ENCODE peak calls at places on chromosomes 7 and 10, in nine cellular contexts. One of them, this sample, is unnamed.

GRCh38 chr10:66307826-66308225 is 618.0 kb upstream of the LRRTM3 start:
- DNase-seq in fibroblast of the aortic adventitia: no peak
- DNase-seq in suprapubic skin: no peak
- DNase-seq in cardiac fibroblast: peak
- DNase-seq in activated CD8-positive, alpha-beta T cell treated with anti-CD3 and anti-CD28 coated beads for 36 hours: no peak
- DNase-seq in chondrocyte: no peak
- DNase-seq in RWPE1: no peak
- DNase-seq in HFFc6: no peak
- DNase-seq in GM06990: no peak
- DNase-seq in this sample: no peak

GRCh38 chr10:119095648-119096047 is 8.3 kb upstream of the DENND10 start:
- DNase-seq in fibroblast of the aortic adventitia: no peak
- DNase-seq in suprapubic skin: no peak
- DNase-seq in cardiac fibroblast: no peak
- DNase-seq in activated CD8-positive, alpha-beta T cell treated with anti-CD3 and anti-CD28 coated beads for 36 hours: no peak
- DNase-seq in chondrocyte: no peak
- DNase-seq in RWPE1: no peak
- DNase-seq in HFFc6: no peak
- DNase-seq in GM06990: no peak
- DNase-seq in this sample: no peak

GRCh38 chr10:117544729-117545140 is 2.2 kb downstream of the EMX2 start:
- DNase-seq in fibroblast of the aortic adventitia: no peak
- DNase-seq in suprapubic skin: peak
- DNase-seq in cardiac fibroblast: no peak
- DNase-seq in activated CD8-positive, alpha-beta T cell treated with anti-CD3 and anti-CD28 coated beads for 36 hours: no peak
- DNase-seq in chondrocyte: no peak
- DNase-seq in RWPE1: no peak
- DNase-seq in HFFc6: no peak
- DNase-seq in GM06990: no peak
- DNase-seq in this sample: peak

GRCh38 chr10:1061930-1062769 is 6.0 kb downstream of the WDR37 start:
- DNase-seq in fibroblast of the aortic adventitia: peak
- DNase-seq in suprapubic skin: no peak
- DNase-seq in cardiac fibroblast: peak
- DNase-seq in activated CD8-positive, alpha-beta T cell treated with anti-CD3 and anti-CD28 coated beads for 36 hours: no peak
- DNase-seq in chondrocyte: no peak
- DNase-seq in RWPE1: no peak
- DNase-seq in HFFc6: peak
- DNase-seq in GM06990: no peak
- DNase-seq in this sample: no peak

GRCh38 chr10:14016011-14016536 is 314.6 kb downstream of the FRMD4A start:
- DNase-seq in fibroblast of the aortic adventitia: peak
- DNase-seq in suprapubic skin: no peak
- DNase-seq in cardiac fibroblast: peak
- DNase-seq in activated CD8-positive, alpha-beta T cell treated with anti-CD3 and anti-CD28 coated beads for 36 hours: no peak
- DNase-seq in chondrocyte: no peak
- DNase-seq in RWPE1: no peak
- DNase-seq in HFFc6: no peak
- DNase-seq in GM06990: no peak
- DNase-seq in this sample: no peak

GRCh38 chr10:95475827-95476481 is 85.2 kb downstream of the SORBS1 start:
- DNase-seq in fibroblast of the aortic adventitia: no peak
- DNase-seq in suprapubic skin: no peak
- DNase-seq in cardiac fibroblast: no peak
- DNase-seq in activated CD8-positive, alpha-beta T cell treated with anti-CD3 and anti-CD28 coated beads for 36 hours: no peak
- DNase-seq in chondrocyte: no peak
- DNase-seq in RWPE1: no peak
- DNase-seq in HFFc6: no peak
- DNase-seq in GM06990: no peak
- DNase-seq in this sample: no peak

GRCh38 chr7:111090834-111091233 is at the start of gene LRRN3:
- DNase-seq in fibroblast of the aortic adventitia: peak
- DNase-seq in suprapubic skin: no peak
- DNase-seq in cardiac fibroblast: peak
- DNase-seq in activated CD8-positive, alpha-beta T cell treated with anti-CD3 and anti-CD28 coated beads for 36 hours: peak
- DNase-seq in chondrocyte: no peak
- DNase-seq in RWPE1: no peak
- DNase-seq in HFFc6: peak
- DNase-seq in GM06990: no peak
- DNase-seq in this sample: peak

GRCh38 chr7:2604608-2605174 is 27.1 kb upstream of the TTYH3 start:
- DNase-seq in fibroblast of the aortic adventitia: no peak
- DNase-seq in suprapubic skin: no peak
- DNase-seq in cardiac fibroblast: no peak
- DNase-seq in activated CD8-positive, alpha-beta T cell treated with anti-CD3 and anti-CD28 coated beads for 36 hours: no peak
- DNase-seq in chondrocyte: no peak
- DNase-seq in RWPE1: no peak
- DNase-seq in HFFc6: no peak
- DNase-seq in GM06990: no peak
- DNase-seq in this sample: no peak

GRCh38 chr10:31799181-31799580 is 129.4 kb downstream of the ARHGAP12 start:
- DNase-seq in fibroblast of the aortic adventitia: no peak
- DNase-seq in suprapubic skin: no peak
- DNase-seq in cardiac fibroblast: no peak
- DNase-seq in activated CD8-positive, alpha-beta T cell treated with anti-CD3 and anti-CD28 coated beads for 36 hours: no peak
- DNase-seq in chondrocyte: no peak
- DNase-seq in RWPE1: no peak
- DNase-seq in HFFc6: no peak
- DNase-seq in GM06990: no peak
- DNase-seq in this sample: no peak

GRCh38 chr7:156014808-156015207 is 202.5 kb upstream of the SHH start:
- DNase-seq in fibroblast of the aortic adventitia: no peak
- DNase-seq in suprapubic skin: no peak
- DNase-seq in cardiac fibroblast: no peak
- DNase-seq in activated CD8-positive, alpha-beta T cell treated with anti-CD3 and anti-CD28 coated beads for 36 hours: no peak
- DNase-seq in chondrocyte: no peak
- DNase-seq in RWPE1: no peak
- DNase-seq in HFFc6: no peak
- DNase-seq in GM06990: no peak
- DNase-seq in this sample: no peak

GRCh38 chr10:43803816-43804215 is 155.1 kb upstream of the ZNF32 start:
- DNase-seq in fibroblast of the aortic adventitia: no peak
- DNase-seq in suprapubic skin: no peak
- DNase-seq in cardiac fibroblast: no peak
- DNase-seq in activated CD8-positive, alpha-beta T cell treated with anti-CD3 and anti-CD28 coated beads for 36 hours: no peak
- DNase-seq in chondrocyte: no peak
- DNase-seq in RWPE1: no peak
- DNase-seq in HFFc6: no peak
- DNase-seq in GM06990: no peak
- DNase-seq in this sample: peak

GRCh38 chr7:32890553-32891045 is 961 bp downstream of the KBTBD2 start:
- DNase-seq in fibroblast of the aortic adventitia: peak
- DNase-seq in suprapubic skin: no peak
- DNase-seq in cardiac fibroblast: peak
- DNase-seq in activated CD8-positive, alpha-beta T cell treated with anti-CD3 and anti-CD28 coated beads for 36 hours: peak
- DNase-seq in chondrocyte: no peak
- DNase-seq in RWPE1: peak
- DNase-seq in HFFc6: peak
- DNase-seq in GM06990: peak
- DNase-seq in this sample: peak

GRCh38 chr7:74479961-74480829 is 26.5 kb downstream of the GTF2IRD1 start:
- DNase-seq in fibroblast of the aortic adventitia: peak
- DNase-seq in suprapubic skin: peak
- DNase-seq in cardiac fibroblast: peak
- DNase-seq in activated CD8-positive, alpha-beta T cell treated with anti-CD3 and anti-CD28 coated beads for 36 hours: peak
- DNase-seq in chondrocyte: peak
- DNase-seq in RWPE1: peak
- DNase-seq in HFFc6: peak
- DNase-seq in GM06990: no peak
- DNase-seq in this sample: peak

GRCh38 chr7:17405786-17406185 is 107.3 kb downstream of the AHR start:
- DNase-seq in fibroblast of the aortic adventitia: peak
- DNase-seq in suprapubic skin: no peak
- DNase-seq in cardiac fibroblast: peak
- DNase-seq in activated CD8-positive, alpha-beta T cell treated with anti-CD3 and anti-CD28 coated beads for 36 hours: no peak
- DNase-seq in chondrocyte: no peak
- DNase-seq in RWPE1: peak
- DNase-seq in HFFc6: peak
- DNase-seq in GM06990: no peak
- DNase-seq in this sample: no peak

GRCh38 chr10:1199897-1200721 is 143.9 kb downstream of the WDR37 start:
- DNase-seq in fibroblast of the aortic adventitia: no peak
- DNase-seq in suprapubic skin: peak
- DNase-seq in cardiac fibroblast: no peak
- DNase-seq in activated CD8-positive, alpha-beta T cell treated with anti-CD3 and anti-CD28 coated beads for 36 hours: no peak
- DNase-seq in chondrocyte: no peak
- DNase-seq in RWPE1: no peak
- DNase-seq in HFFc6: no peak
- DNase-seq in GM06990: no peak
- DNase-seq in this sample: no peak

GRCh38 chr7:128104109-128104742 is 73.0 kb upstream of the LRRC4 start:
- DNase-seq in fibroblast of the aortic adventitia: peak
- DNase-seq in suprapubic skin: no peak
- DNase-seq in cardiac fibroblast: peak
- DNase-seq in activated CD8-positive, alpha-beta T cell treated with anti-CD3 and anti-CD28 coated beads for 36 hours: peak
- DNase-seq in chondrocyte: peak
- DNase-seq in RWPE1: no peak
- DNase-seq in HFFc6: no peak
- DNase-seq in GM06990: peak
- DNase-seq in this sample: peak

GRCh38 chr10:27535312-27535711 is 31.2 kb downstream of the RAB18 start:
- DNase-seq in fibroblast of the aortic adventitia: no peak
- DNase-seq in suprapubic skin: no peak
- DNase-seq in cardiac fibroblast: no peak
- DNase-seq in activated CD8-positive, alpha-beta T cell treated with anti-CD3 and anti-CD28 coated beads for 36 hours: no peak
- DNase-seq in chondrocyte: no peak
- DNase-seq in RWPE1: no peak
- DNase-seq in HFFc6: no peak
- DNase-seq in GM06990: no peak
- DNase-seq in this sample: no peak

DNA sequence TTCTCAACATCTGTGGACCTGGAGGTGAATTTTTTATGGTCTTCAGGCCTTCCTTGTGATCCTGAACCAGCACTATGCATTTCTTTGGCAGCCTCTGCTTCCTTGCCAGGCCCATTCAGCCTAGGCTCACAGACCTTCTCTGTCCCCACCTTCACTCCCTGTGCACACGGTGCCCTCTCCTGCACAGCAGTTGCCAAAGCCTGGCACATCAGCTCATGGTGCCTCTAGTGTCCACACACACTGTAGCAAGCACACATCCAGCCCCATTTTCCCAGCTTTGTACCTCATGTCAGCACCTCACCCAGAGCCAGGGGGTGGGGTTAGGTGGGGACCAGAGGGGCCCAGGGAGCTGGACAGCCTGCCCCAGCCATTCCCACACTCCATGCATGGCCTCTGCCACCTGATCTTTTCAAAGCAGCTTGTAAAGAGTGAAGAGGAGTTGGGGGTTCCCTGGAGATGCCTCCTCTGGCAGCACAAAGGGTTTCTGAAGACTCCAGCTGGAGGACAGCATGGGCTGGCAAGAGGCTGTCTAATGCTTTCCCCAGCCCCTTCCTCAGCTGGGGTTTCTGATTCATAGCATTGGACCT is 57.9 kb upstream of the TMEM72 start:
- DNase-seq in fibroblast of the aortic adventitia: peak
- DNase-seq in suprapubic skin: no peak
- DNase-seq in cardiac fibroblast: peak
- DNase-seq in activated CD8-positive, alpha-beta T cell treated with anti-CD3 and anti-CD28 coated beads for 36 hours: no peak
- DNase-seq in chondrocyte: no peak
- DNase-seq in RWPE1: no peak
- DNase-seq in HFFc6: peak
- DNase-seq in GM06990: no peak
- DNase-seq in this sample: no peak
- TF ChIP-seq CTCF in fibroblast of the aortic adventitia: peak
- TF ChIP-seq CTCF in suprapubic skin: no peak
- TF ChIP-seq CTCF in cardiac fibroblast: peak
- TF ChIP-seq CTCF in activated CD8-positive, alpha-beta T cell treated with anti-CD3 and anti-CD28 coated beads for 36 hours: no peak
- TF ChIP-seq CTCF in chondrocyte: peak
- TF ChIP-seq CTCF in RWPE1: no peak
- TF ChIP-seq CTCF in HFFc6: peak
- TF ChIP-seq CTCF in GM06990: peak
- TF ChIP-seq CTCF in this sample: no peak

GRCh38 chr7:36155811-36156361 is 2.8 kb downstream of the EEPD1 start:
- DNase-seq in fibroblast of the aortic adventitia: no peak
- DNase-seq in suprapubic skin: no peak
- DNase-seq in cardiac fibroblast: no peak
- DNase-seq in activated CD8-positive, alpha-beta T cell treated with anti-CD3 and anti-CD28 coated beads for 36 hours: no peak
- DNase-seq in chondrocyte: no peak
- DNase-seq in RWPE1: no peak
- DNase-seq in HFFc6: no peak
- DNase-seq in GM06990: no peak
- DNase-seq in this sample: peak
- TF ChIP-seq CTCF in fibroblast of the aortic adventitia: no peak
- TF ChIP-seq CTCF in suprapubic skin: no peak
- TF ChIP-seq CTCF in cardiac fibroblast: no peak
- TF ChIP-seq CTCF in activated CD8-positive, alpha-beta T cell treated with anti-CD3 and anti-CD28 coated beads for 36 hours: no peak
- TF ChIP-seq CTCF in chondrocyte: no peak
- TF ChIP-seq CTCF in RWPE1: no peak
- TF ChIP-seq CTCF in HFFc6: no peak
- TF ChIP-seq CTCF in GM06990: no peak
- TF ChIP-seq CTCF in this sample: no peak

DNA sequence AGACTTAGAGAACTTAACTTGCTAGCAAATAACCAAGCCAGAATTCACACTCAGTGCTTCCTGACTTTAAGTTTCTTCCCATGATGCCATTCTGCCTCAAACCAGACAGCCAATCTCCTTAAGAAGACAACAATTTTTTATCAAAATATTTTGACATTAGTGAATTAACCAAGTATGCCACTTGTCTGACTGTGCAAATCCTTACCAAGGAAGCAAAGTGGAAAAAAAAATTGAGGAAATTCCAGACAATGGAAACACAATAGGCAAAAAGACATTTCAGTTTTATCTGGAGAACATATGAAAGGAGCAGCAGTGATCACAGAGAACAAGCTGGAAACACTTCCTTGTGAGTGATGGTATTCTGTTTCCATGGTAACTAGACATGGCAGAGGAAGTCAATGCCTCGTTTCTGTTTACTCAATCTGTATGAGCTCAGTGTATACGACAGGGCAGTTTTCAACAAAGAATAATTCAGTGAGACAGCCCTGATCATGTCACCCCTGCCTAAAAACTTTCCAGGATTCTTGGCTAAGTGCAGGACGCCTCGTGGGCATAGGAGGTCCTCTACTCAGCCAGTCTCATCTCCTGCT is 114.2 kb downstream of the DYNC1I1 start:
- DNase-seq in fibroblast of the aortic adventitia: no peak
- DNase-seq in suprapubic skin: no peak
- DNase-seq in cardiac fibroblast: peak
- DNase-seq in activated CD8-positive, alpha-beta T cell treated with anti-CD3 and anti-CD28 coated beads for 36 hours: no peak
- DNase-seq in chondrocyte: no peak
- DNase-seq in RWPE1: no peak
- DNase-seq in HFFc6: no peak
- DNase-seq in GM06990: no peak
- DNase-seq in this sample: no peak
- TF ChIP-seq CTCF in fibroblast of the aortic adventitia: no peak
- TF ChIP-seq CTCF in suprapubic skin: no peak
- TF ChIP-seq CTCF in cardiac fibroblast: no peak
- TF ChIP-seq CTCF in activated CD8-positive, alpha-beta T cell treated with anti-CD3 and anti-CD28 coated beads for 36 hours: no peak
- TF ChIP-seq CTCF in chondrocyte: no peak
- TF ChIP-seq CTCF in RWPE1: no peak
- TF ChIP-seq CTCF in HFFc6: no peak
- TF ChIP-seq CTCF in GM06990: no peak
- TF ChIP-seq CTCF in this sample: no peak

DNA sequence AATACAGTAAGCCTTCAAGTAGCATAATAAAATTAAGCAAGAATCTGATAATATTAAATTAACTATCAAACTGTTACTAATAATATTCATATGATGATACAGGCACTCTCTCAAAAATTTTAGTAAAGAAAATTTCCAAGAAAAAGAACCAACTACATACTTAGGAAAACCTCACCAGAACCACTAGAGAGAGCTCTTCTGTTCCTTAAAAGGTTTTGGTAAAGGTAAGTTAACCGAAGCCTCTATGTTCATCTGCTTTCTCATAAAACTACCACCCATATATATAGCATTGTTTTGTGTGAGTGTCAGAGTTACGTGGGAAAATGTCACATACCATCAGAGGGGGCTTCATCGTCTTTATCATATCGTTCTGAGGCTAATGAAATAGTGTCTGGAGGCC is 20.7 kb downstream of the SKAP2 start:
- DNase-seq in fibroblast of the aortic adventitia: peak
- DNase-seq in suprapubic skin: no peak
- DNase-seq in cardiac fibroblast: peak
- DNase-seq in activated CD8-positive, alpha-beta T cell treated with anti-CD3 and anti-CD28 coated beads for 36 hours: no peak
- DNase-seq in chondrocyte: no peak
- DNase-seq in RWPE1: no peak
- DNase-seq in HFFc6: no peak
- DNase-seq in GM06990: no peak
- DNase-seq in this sample: no peak
- TF ChIP-seq CTCF in fibroblast of the aortic adventitia: no peak
- TF ChIP-seq CTCF in suprapubic skin: no peak
- TF ChIP-seq CTCF in cardiac fibroblast: no peak
- TF ChIP-seq CTCF in activated CD8-positive, alpha-beta T cell treated with anti-CD3 and anti-CD28 coated beads for 36 hours: no peak
- TF ChIP-seq CTCF in chondrocyte: peak
- TF ChIP-seq CTCF in RWPE1: peak
- TF ChIP-seq CTCF in HFFc6: peak
- TF ChIP-seq CTCF in GM06990: no peak
- TF ChIP-seq CTCF in this sample: peak